ENCODE peak calls at places on chromosome X, in four cellular contexts. P is K562, I is GM12878, O is HepG2. G is an unnamed sample.

GRCh38 chrX:146363919-146364318 is 445.7 kb upstream of the CXorf51B start:
- DNase-seq in P (no peak), I (no peak), O (no peak), G (no peak)

GRCh38 chrX:102765794-102766193 is 45.3 kb downstream of the GPRASP3 start:
- DNase-seq in P (no peak), I (no peak), O (no peak), G (no peak)

GRCh38 chrX:133923113-133923512 is 62.3 kb downstream of the GPC3 start:
- DNase-seq in P (no peak), I (no peak), O (no peak), G (no peak)

GRCh38 chrX:70044541-70045245 is 5.0 kb downstream of the AWAT2 start:
- DNase-seq in P (no peak), I (no peak), O (no peak), G (no peak)

GRCh38 chrX:8783100-8784098 is 17.8 kb downstream of the FAM9A start:
- DNase-seq in P (peak), I (no peak), O (peak), G (peak)

GRCh38 chrX:39688576-39689373 is 409.0 kb downstream of the BCOR start:
- DNase-seq in P (peak), I (no peak), O (peak), G (peak)

GRCh38 chrX:103554687-103555417 is 30.5 kb upstream of the TCEAL4 start:
- DNase-seq in P (peak), I (no peak), O (no peak), G (peak)

GRCh38 chrX:69163936-69164741 is 1.1 kb downstream of the PJA1 start:
- DNase-seq in P (peak), I (no peak), O (no peak), G (peak)

GRCh38 chrX:104351173-104351769 is 96.5 kb upstream of the ESX1 start:
- DNase-seq in P (no peak), I (no peak), O (no peak), G (no peak)

GRCh38 chrX:24259544-24260240 is 54.2 kb downstream of the SUPT20HL2 start:
- DNase-seq in P (peak), I (no peak), O (peak), G (peak)

GRCh38 chrX:19751068-19751467 is 136.3 kb downstream of the SH3KBP1 start:
- DNase-seq in P (no peak), I (no peak), O (no peak), G (no peak)

GRCh38 chrX:136694491-136695087 is 46.6 kb downstream of the CD40LG start:
- DNase-seq in P (peak), I (no peak), O (peak), G (peak)

GRCh38 chrX:84248226-84248625 is 60.2 kb upstream of the RPS6KA6 start:
- DNase-seq in P (no peak), I (no peak), O (no peak), G (no peak)

GRCh38 chrX:19602866-19603620 is 87.7 kb upstream of the MAP3K15 start:
- DNase-seq in P (peak), I (no peak), O (no peak), G (no peak)

GRCh38 chrX:25049347-25049746 is 33.6 kb upstream of the ARX start:
- DNase-seq in P (no peak), I (no peak), O (no peak), G (no peak)

GRCh38 chrX:153696100-153696499 is 8.4 kb downstream of the SLC6A8 start:
- DNase-seq in P (no peak), I (no peak), O (no peak), G (no peak)

GRCh38 chrX:97563531-97564133 is 679.9 kb downstream of the RPA4 start:
- DNase-seq in P (no peak), I (peak), O (peak), G (no peak)

GRCh38 chrX:69761633-69762032 is 145.7 kb downstream of the EDA start:
- DNase-seq in P (no peak), I (no peak), O (no peak), G (no peak)

GRCh38 chrX:121013897-121014455 is 28.4 kb upstream of the CT47A1 start:
- DNase-seq in P (no peak), I (no peak), O (peak), G (no peak)

GRCh38 chrX:150886381-150886780 is 12.1 kb downstream of the CD99L2 start:
- DNase-seq in P (no peak), I (no peak), O (no peak), G (no peak)

GRCh38 chrX:96372313-96373046 is 312.2 kb upstream of the DIAPH2 start:
- DNase-seq in P (no peak), I (no peak), O (peak), G (peak)

GRCh38 chrX:113399501-113400192 is 559.0 kb upstream of the AMOT start:
- DNase-seq in P (no peak), I (no peak), O (peak), G (no peak)

GRCh38 chrX:1323315-1323714 is 13.3 kb upstream of the IL3RA start:
- DNase-seq in P (peak), I (peak), O (peak), G (peak)

GRCh38 chrX:101550362-101550761 is at the start of gene ARMCX1:
- DNase-seq in P (no peak), I (no peak), O (no peak), G (no peak)

GRCh38 chrX:9269134-9269533 is 195.7 kb upstream of the TBL1X start:
- DNase-seq in P (no peak), I (no peak), O (peak), G (no peak)

GRCh38 chrX:121641560-121641959 is 594.1 kb downstream of the GLUD2 start:
- DNase-seq in P (no peak), I (no peak), O (no peak), G (no peak)

GRCh38 chrX:129790808-129791207 is 11.1 kb downstream of the SASH3 start:
- DNase-seq in P (no peak), I (no peak), O (no peak), G (no peak)

GRCh38 chrX:72245461-72246089 is 6.7 kb upstream of the ERCC6L start:
- DNase-seq in P (peak), I (no peak), O (peak), G (peak)

GRCh38 chrX:94216738-94217137 is 542.7 kb downstream of the FAM133A start:
- DNase-seq in P (no peak), I (no peak), O (no peak), G (no peak)

GRCh38 chrX:13716905-13717304 is 17.5 kb downstream of the TRAPPC2 start:
- DNase-seq in P (no peak), I (no peak), O (no peak), G (no peak)

GRCh38 chrX:1925053-1925481 is 310.2 kb downstream of the ASMT start:
- DNase-seq in P (no peak), I (no peak), O (no peak), G (no peak)

GRCh38 chrX:93673056-93673868 is at the start of gene NAP1L3:
- DNase-seq in P (no peak), I (no peak), O (peak), G (peak)

GRCh38 chrX:356385-357034 is 30.2 kb downstream of the PPP2R3B start:
- DNase-seq in P (no peak), I (no peak), O (no peak), G (no peak)

GRCh38 chrX:6226053-6226645 is 2.5 kb downstream of the NLGN4X start:
- DNase-seq in P (no peak), I (no peak), O (no peak), G (no peak)

GRCh38 chrX:33434256-33435092 is 223.1 kb upstream of the DMD start:
- DNase-seq in P (peak), I (no peak), O (peak), G (peak)

GRCh38 chrX:71191253-71191652 is 31.8 kb upstream of the GJB1 start:
- DNase-seq in P (no peak), I (no peak), O (no peak), G (no peak)

GRCh38 chrX:1451251-1451675 is 1.4 kb downstream of the ASMTL start:
- DNase-seq in P (no peak), I (no peak), O (no peak), G (no peak)

DNA sequence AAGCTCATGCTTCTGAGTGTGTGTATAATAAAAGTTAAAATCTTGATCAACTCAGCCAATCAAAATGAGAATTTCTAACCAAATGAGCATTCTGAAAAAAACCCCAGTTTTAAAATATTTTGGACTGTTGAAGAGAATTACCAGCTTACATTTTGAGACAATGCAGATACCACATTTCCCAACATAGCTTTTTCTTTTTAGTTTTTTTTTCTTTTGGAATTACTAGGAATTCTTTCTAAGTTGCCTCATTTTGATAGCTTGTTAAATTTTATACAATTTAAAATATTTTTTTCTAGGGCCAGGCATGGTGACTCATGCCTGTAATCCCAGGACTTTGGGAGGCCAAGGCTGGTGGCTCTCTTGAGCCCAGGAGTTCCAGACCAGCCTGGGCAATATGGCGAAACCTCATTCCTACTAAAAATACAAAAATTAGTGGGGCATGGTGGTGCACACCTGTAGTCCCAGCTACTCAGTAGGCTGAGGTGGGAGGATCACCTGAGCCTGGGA is 2.2 kb downstream of the RP2 start:
- DNase-seq in P (no peak), I (no peak), O (no peak), G (no peak)
- TF ChIP-seq FOXK2 in P (no peak), I (no peak), O (no peak), G (no peak)

DNA sequence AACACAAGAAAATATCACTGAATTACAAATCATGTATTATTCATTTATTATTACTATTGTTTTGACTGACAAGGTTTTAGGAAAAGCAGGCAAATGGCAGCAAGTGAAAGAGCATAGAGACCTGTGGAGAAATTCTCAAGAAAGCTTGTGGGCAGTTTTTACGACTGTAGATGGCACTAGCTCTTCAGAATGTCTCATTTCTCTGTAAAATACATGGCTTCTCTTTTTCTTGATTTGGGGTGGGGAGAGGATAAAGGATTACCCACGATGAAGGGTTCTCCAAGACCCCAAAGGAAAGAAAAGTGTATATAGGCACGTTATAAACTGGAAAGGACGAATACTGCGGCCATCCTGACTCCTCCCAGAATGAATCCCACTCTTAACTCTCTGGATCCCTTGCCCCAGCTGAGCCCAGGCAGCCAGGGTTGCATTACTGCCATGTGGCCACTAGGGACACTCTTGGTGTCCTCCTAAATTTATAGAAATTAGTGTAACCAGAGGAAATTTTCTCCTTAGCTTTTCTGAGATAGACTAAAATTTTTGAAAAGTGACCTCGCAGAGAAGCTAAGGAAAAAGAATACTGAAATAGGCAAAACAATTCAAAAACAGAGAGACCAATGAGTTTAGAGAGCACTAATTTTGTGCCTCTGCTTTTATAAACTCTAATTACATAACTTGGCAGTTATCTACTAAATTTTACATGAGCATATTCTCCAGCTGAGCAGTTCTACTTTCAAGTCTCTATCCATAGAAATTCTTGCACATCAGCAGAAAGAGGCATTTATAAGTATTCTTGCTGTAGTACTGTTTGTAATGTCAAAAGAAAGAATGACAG is 37.7 kb upstream of the PCDH19 start:
- DNase-seq in P (peak), I (no peak), O (no peak), G (peak)
- TF ChIP-seq TARDBP in P (no peak), I (no peak), O (no peak), G (no peak)

GRCh38 chrX:119393144-119393543 is 6.0 kb upstream of the SLC25A43 start:
- DNase-seq in P (no peak), I (no peak), O (no peak), G (no peak)

GRCh38 chrX:119389214-119389613 is 9.9 kb upstream of the SLC25A43 start:
- DNase-seq in P (no peak), I (no peak), O (peak), G (no peak)

GRCh38 chrX:119391279-119391678 is 7.9 kb upstream of the SLC25A43 start:
- DNase-seq in P (peak), I (no peak), O (peak), G (peak)

DNA sequence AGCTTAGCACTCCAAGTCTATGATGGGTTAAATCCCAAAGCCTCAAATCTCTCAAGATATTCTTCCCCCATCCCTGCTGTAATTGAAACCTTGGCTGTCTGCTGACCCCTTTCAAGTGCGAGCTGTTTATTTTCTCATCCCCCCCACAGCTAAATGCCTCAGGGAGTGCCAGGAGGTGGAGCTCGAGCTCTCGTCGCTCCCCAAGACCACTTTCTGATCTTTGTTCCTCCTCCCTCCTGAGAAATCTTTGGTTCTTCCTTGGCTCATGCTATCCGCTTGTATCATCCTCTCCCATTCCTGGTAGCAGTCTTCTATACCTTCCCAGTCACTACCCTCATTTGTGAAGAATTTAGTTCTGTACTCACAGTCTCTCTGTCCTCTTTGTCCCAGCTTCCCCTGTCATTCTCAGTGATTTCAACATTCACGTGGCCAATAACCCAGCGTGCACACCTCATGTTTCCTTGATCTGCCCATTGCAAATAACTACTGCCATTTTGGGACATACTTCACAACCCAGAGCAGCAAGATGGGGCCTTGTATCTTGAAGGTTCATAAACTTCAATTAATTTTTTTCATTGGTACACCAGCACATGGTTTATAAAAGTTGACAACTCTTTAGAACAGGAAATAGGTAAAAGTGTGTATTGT is 9.2 kb upstream of the SLC25A43 start:
- DNase-seq in P (peak), I (no peak), O (peak), G (peak)
- TF ChIP-seq FOXM1 in P (no peak), I (no peak), O (no peak), G (no peak)

GRCh38 chrX:17769701-17770269 is 32.5 kb downstream of the SCML1 start:
- DNase-seq in P (no peak), I (no peak), O (no peak), G (no peak)

GRCh38 chrX:17773221-17773876 is 36.1 kb downstream of the SCML1 start:
- DNase-seq in P (no peak), I (no peak), O (no peak), G (no peak)

GRCh38 chrX:17774053-17774452 is 36.8 kb downstream of the SCML1 start:
- DNase-seq in P (no peak), I (no peak), O (no peak), G (no peak)

DNA sequence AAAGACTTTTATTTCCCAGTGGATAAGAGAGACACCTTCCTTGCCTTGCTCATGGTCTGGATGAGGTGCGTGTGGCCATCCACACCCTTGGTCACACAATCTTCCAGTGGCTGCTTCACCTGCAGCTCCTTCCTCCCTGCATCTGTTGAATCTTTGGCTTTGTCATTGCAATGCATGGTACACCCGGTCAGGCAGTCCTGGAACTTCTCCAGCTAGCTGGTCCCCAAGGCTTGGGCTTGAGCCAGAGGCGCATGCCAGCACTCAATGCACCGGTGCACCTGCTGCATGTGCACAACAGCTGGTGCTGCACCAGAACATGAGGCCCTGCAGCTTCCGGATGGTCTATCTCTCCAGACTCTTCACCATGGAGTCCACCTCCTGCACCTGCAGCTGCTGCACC is 31.7 kb downstream of the SCML1 start:
- DNase-seq in P (no peak), I (no peak), O (no peak), G (no peak)
- TF ChIP-seq FOXK2 in P (no peak), I (no peak), O (no peak), G (no peak)